ENCODE peak calls at places on chromosomes 1 and 21, in four cellular contexts. One of them, this sample, is unnamed.

GRCh38 chr1:196148367-196148970 is 459.8 kb downstream of the KCNT2 start:
- DNase-seq in AG09309: peak; percentile 8
- DNase-seq in NCI-H2081: peak; percentile 41
- DNase-seq in transverse colon: no peak
- DNase-seq in this sample: peak; percentile 36

GRCh38 chr1:67347688-67348472 is 40.2 kb downstream of the IL12RB2 start:
- DNase-seq in AG09309: no peak
- DNase-seq in NCI-H2081: peak; percentile 18
- DNase-seq in transverse colon: peak; percentile 12
- DNase-seq in this sample: peak; percentile 66

GRCh38 chr1:167474191-167474641 is 44.1 kb downstream of the CD247 start:
- DNase-seq in AG09309: no peak
- DNase-seq in NCI-H2081: no peak
- DNase-seq in transverse colon: no peak
- DNase-seq in this sample: no peak

GRCh38 chr1:24112381-24113169 is 640 bp upstream of the MYOM3 start:
- DNase-seq in AG09309: peak; percentile 42
- DNase-seq in NCI-H2081: peak; percentile 9
- DNase-seq in transverse colon: peak; percentile 73
- DNase-seq in this sample: peak; percentile 37

GRCh38 chr1:208242829-208243521 is 1.2 kb downstream of the PLXNA2 start:
- DNase-seq in AG09309: no peak
- DNase-seq in NCI-H2081: peak; percentile 34
- DNase-seq in transverse colon: peak; percentile 45
- DNase-seq in this sample: no peak

GRCh38 chr1:166819982-166820381 is 19.3 kb upstream of the POGK start:
- DNase-seq in AG09309: no peak
- DNase-seq in NCI-H2081: no peak
- DNase-seq in transverse colon: no peak
- DNase-seq in this sample: no peak

GRCh38 chr1:11227106-11228077 is 35.0 kb downstream of the MTOR start:
- DNase-seq in AG09309: no peak
- DNase-seq in NCI-H2081: no peak
- DNase-seq in transverse colon: no peak
- DNase-seq in this sample: no peak

GRCh38 chr1:226741009-226741408 is 1.9 kb upstream of the ITPKB start:
- DNase-seq in AG09309: no peak
- DNase-seq in NCI-H2081: no peak
- DNase-seq in transverse colon: no peak
- DNase-seq in this sample: no peak

GRCh38 chr1:93728480-93729131 is 47.0 kb upstream of the BCAR3 start:
- DNase-seq in AG09309: no peak
- DNase-seq in NCI-H2081: no peak
- DNase-seq in transverse colon: no peak
- DNase-seq in this sample: peak; percentile 17

GRCh38 chr1:235409045-235409820 is 42.0 kb downstream of the TBCE start:
- DNase-seq in AG09309: no peak
- DNase-seq in NCI-H2081: no peak
- DNase-seq in transverse colon: no peak
- DNase-seq in this sample: no peak

GRCh38 chr1:62800825-62801306 is 16.9 kb downstream of the ATG4C start:
- DNase-seq in AG09309: no peak
- DNase-seq in NCI-H2081: no peak
- DNase-seq in transverse colon: no peak
- DNase-seq in this sample: peak; percentile 78

GRCh38 chr1:27727126-27727525 is 1.4 kb downstream of the FAM76A start:
- DNase-seq in AG09309: no peak
- DNase-seq in NCI-H2081: no peak
- DNase-seq in transverse colon: no peak
- DNase-seq in this sample: no peak

GRCh38 chr21:34707876-34708325 is 39.1 kb downstream of the CLIC6 start:
- DNase-seq in AG09309: no peak
- DNase-seq in NCI-H2081: no peak
- DNase-seq in transverse colon: no peak
- DNase-seq in this sample: no peak